ENCODE peak calls at places on chromosomes 11 and 22, in nine cellular contexts. Y is adipocyte, R is SJSA1, F is pancreas, B is psoas muscle, K is A673, C is endothelial cell of umbilical vein, L is BE2C, V is suprapubic skin. X is an unnamed sample. For H3K4me1, the result is how much of the 10 kb centered on the place peaks cover.

GRCh38 chr11:121634889-121635288 is 182.1 kb upstream of the SORL1-AS1 start:
- DNase-seq in L (no peak), Y (peak), V (no peak), K (peak), R (no peak), C (no peak), F (no peak), B (no peak), X (no peak)

GRCh38 chr11:76623171-76623883 is 47.2 kb downstream of the LRRC32 start:
- DNase-seq in K (no peak), F (no peak), L (no peak), B (no peak), R (peak), C (peak), V (no peak), Y (peak), X (no peak)

GRCh38 chr11:121615506-121615905 is 162.7 kb upstream of the SORL1-AS1 start:
- DNase-seq in R (no peak), F (no peak), Y (peak), K (no peak), V (no peak), L (no peak), C (no peak), B (no peak), X (no peak)

GRCh38 chr11:118899296-118899688 is 15.6 kb downstream of the CXCR5 start:
- DNase-seq in C (no peak), K (no peak), F (no peak), V (no peak), B (no peak), Y (no peak), R (no peak), L (peak), X (no peak)

GRCh38 chr11:109998921-109999320 is 94.3 kb upstream of the ZC3H12C start:
- DNase-seq in L (no peak), V (no peak), F (no peak), K (peak), Y (no peak), B (no peak), R (no peak), C (no peak), X (no peak)

GRCh38 chr11:13595166-13595565 is 73.3 kb upstream of the FAR1 start:
- DNase-seq in B (no peak), L (no peak), Y (peak), R (no peak), F (no peak), C (no peak), V (no peak), K (no peak), X (no peak)

GRCh38 chr11:104609766-104610165 is 288.5 kb downstream of the CASP12 start:
- DNase-seq in V (no peak), K (peak), R (no peak), L (no peak), Y (no peak), C (no peak), F (no peak), B (no peak), X (no peak)

GRCh38 chr22:45629469-45630089 is 42.1 kb upstream of the ATXN10 start:
- DNase-seq in F (peak), Y (no peak), C (no peak), K (no peak), R (no peak), V (no peak), L (peak), B (no peak), X (peak)

GRCh38 chr22:23525510-23525909 is 54.6 kb downstream of the IGLL1 start:
- DNase-seq in L (no peak), K (no peak), R (no peak), C (no peak), Y (no peak), F (peak), V (no peak), B (no peak), X (no peak)

GRCh38 chr11:83464181-83464580 is 178.0 kb upstream of the CCDC90B start:
- DNase-seq in L (no peak), Y (no peak), F (no peak), C (no peak), K (peak), B (no peak), R (no peak), V (no peak), X (peak)

DNA sequence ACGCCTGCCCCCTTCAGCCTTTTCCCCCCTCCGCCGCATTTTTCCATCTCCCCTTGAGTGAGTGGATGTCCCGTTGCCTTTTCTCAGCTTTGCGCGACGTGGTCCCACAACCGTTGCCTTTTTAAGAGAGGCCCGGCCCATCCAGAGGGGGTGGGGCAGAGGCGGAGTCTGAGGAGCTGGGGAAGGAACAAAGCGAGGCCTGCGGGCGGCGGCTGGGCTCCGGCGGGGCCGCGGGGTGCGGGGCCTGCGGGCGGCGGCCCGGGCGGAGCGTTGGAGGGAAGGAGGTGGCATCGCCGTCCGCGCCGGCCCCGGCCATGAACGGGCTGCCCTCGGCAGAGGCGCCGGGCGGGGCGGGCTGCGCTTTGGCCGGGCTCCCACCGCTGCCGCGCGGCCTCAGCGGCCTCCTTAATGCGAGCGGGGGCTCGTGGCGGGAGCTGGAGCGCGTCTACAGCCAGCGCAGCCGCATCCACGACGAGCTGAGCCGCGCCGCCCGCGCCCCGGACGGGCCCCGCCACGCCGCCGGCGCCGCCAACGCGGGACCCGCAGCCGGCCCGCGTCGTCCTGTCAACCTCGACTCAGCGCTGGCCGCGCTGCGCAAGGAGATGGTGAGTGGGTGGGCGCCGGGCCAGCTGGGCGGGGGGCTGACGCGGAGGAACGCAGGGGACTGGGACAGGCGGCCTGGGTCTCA is at the start of gene FAM89B:
- DNase-seq in Y (peak), F (peak), K (peak), V (peak), L (peak), B (peak), C (peak), R (peak), X (peak)
- H3K4me1 ChIP-seq in Y (half or more), F (under half), K (under half), V (half or more), L (under half), B (half or more), C (half or more), R (half or more), X (under half)

GRCh38 chr11:862028-862703 is 19.5 kb downstream of the TSPAN4 start:
- DNase-seq in R (no peak), V (no peak), B (no peak), K (no peak), F (no peak), Y (peak), L (peak), C (no peak), X (peak)
- H3K4me1 ChIP-seq in R (under half), V (under half), B (under half), K (under half), F (under half), Y (under half), L (under half), C (under half), X (under half)

GRCh38 chr22:31950226-31950625 is 5.9 kb downstream of the YWHAH start:
- DNase-seq in C (no peak), V (no peak), L (no peak), F (no peak), R (no peak), Y (peak), B (no peak), K (no peak), X (no peak)

GRCh38 chr22:31952459-31952858 is 8.1 kb downstream of the YWHAH start:
- DNase-seq in B (no peak), V (no peak), C (peak), K (no peak), F (no peak), Y (peak), L (no peak), R (peak), X (no peak)

GRCh38 chr22:31953251-31953650 is 8.9 kb downstream of the YWHAH start:
- DNase-seq in V (no peak), F (no peak), Y (no peak), K (no peak), L (no peak), C (no peak), B (no peak), R (no peak), X (no peak)

GRCh38 chr22:31951201-31952093 is 7.1 kb downstream of the YWHAH start:
- DNase-seq in C (no peak), F (no peak), B (no peak), Y (no peak), K (no peak), R (no peak), V (no peak), L (no peak), X (no peak)

DNA sequence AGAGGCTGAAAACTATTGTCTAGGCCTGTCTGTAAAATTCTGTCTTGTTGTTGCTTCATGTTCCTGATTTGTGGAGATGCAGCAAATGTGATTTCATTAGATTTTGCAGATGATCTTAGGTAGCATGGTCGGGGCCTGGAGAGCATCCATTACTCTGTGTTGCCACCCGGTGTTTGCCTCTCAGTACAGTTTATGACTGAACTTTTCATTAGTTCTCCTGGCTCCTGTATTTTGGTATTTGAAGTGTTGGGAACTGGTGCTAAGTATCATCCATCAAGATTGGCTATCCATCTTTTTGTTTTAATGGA is 7.7 kb downstream of the YWHAH start:
- DNase-seq in L (no peak), C (peak), F (no peak), B (no peak), Y (no peak), K (no peak), V (no peak), R (peak), X (no peak)
- H3K4me1 ChIP-seq in L (under half), C (under half), F (under half), B (half or more), Y (half or more), K (under half), V (half or more), R (under half), X (under half)

GRCh38 chr11:117505285-117505970 is 177.8 kb downstream of the CEP164 start:
- DNase-seq in V (no peak), F (no peak), Y (no peak), R (no peak), K (no peak), L (no peak), B (no peak), C (no peak), X (no peak)

GRCh38 chr11:117506856-117507425 is 179.3 kb downstream of the CEP164 start:
- DNase-seq in C (no peak), B (no peak), K (no peak), Y (no peak), R (no peak), V (no peak), L (peak), F (no peak), X (no peak)

GRCh38 chr11:117498791-117499190 is 171.1 kb downstream of the CEP164 start:
- DNase-seq in F (no peak), C (no peak), L (no peak), V (no peak), B (no peak), K (no peak), R (no peak), Y (no peak), X (no peak)

GRCh38 chr11:117501499-117501898 is 173.8 kb downstream of the CEP164 start:
- DNase-seq in L (no peak), C (no peak), V (no peak), Y (no peak), R (no peak), K (no peak), F (no peak), B (no peak), X (no peak)

DNA sequence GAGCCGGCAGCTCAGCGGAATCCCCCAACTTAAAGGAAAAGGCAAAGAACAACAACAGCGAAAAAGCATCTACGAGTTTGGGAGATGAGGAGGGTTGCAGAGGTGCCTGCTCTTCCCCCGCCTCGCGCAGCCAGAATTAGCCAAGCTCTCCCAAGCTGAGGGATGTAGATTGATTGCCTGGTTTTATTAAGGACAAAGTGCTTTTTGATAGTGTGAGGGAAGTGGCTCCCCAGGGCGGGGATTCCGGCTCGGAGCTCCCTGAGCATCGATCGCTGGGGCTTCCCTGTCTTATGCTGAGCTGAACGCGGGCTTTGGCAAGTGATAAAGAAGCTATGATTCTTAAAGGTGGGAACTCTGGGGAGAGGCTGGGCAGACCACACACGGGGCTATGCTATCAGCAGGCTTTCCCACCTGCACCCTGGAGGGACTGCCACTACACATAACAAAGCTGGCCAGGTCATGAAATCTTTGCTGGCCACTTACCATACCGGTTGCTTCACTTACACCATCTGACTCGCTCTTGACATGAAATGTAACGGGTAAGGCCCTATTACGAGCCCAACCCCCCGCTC is 174.7 kb downstream of the CEP164 start:
- DNase-seq in L (no peak), V (no peak), F (no peak), Y (no peak), B (no peak), C (no peak), R (no peak), K (no peak), X (no peak)
- H3K4me1 ChIP-seq in L (under half), V (under half), F (under half), Y (under half), B (under half), C (under half), R (under half), K (under half), X (under half)

GRCh38 chr11:113178671-113179070 is 135.7 kb upstream of the TTC12 start:
- DNase-seq in B (no peak), V (no peak), F (no peak), R (no peak), Y (no peak), C (no peak), L (no peak), K (no peak), X (no peak)
- H3K4me1 ChIP-seq in B (under half), V (under half), F (under half), R (under half), Y (under half), C (under half), L (under half), K (under half), X (under half)

GRCh38 chr11:62544521-62545436 is 1.8 kb downstream of the AHNAK start:
- DNase-seq in R (peak), F (no peak), L (no peak), Y (peak), K (peak), V (peak), B (peak), C (peak), X (no peak)

GRCh38 chr11:62542750-62543567 is 3.6 kb downstream of the AHNAK start:
- DNase-seq in R (peak), F (peak), C (peak), Y (peak), L (peak), K (peak), V (peak), B (peak), X (peak)

GRCh38 chr11:62542111-62542745 is 4.4 kb downstream of the AHNAK start:
- DNase-seq in F (no peak), B (no peak), V (no peak), C (no peak), L (no peak), K (no peak), Y (no peak), R (no peak), X (no peak)

GRCh38 chr11:62545437-62546243 is 966 bp downstream of the AHNAK start:
- DNase-seq in Y (peak), F (peak), C (peak), L (peak), B (peak), V (peak), K (peak), R (peak), X (peak)

GRCh38 chr11:62543680-62544444 is 2.7 kb downstream of the AHNAK start:
- DNase-seq in K (no peak), F (no peak), R (no peak), V (peak), L (no peak), B (peak), Y (peak), C (no peak), X (no peak)
- H3K4me1 ChIP-seq in K (half or more), F (under half), R (half or more), V (half or more), L (under half), B (half or more), Y (under half), C (half or more), X (under half)

GRCh38 chr22:50299724-50300619 is 7.5 kb downstream of the PLXNB2 start:
- DNase-seq in V (no peak), Y (no peak), L (no peak), K (no peak), R (no peak), C (no peak), B (no peak), F (no peak), X (no peak)

GRCh38 chr22:50298266-50298637 is 9.2 kb downstream of the PLXNB2 start:
- DNase-seq in Y (no peak), R (no peak), K (no peak), F (no peak), L (no peak), B (no peak), V (no peak), C (no peak), X (no peak)

GRCh38 chr22:50298937-50299656 is 8.3 kb downstream of the PLXNB2 start:
- DNase-seq in C (no peak), Y (no peak), V (no peak), F (no peak), L (peak), R (no peak), B (no peak), K (peak), X (no peak)

GRCh38 chr22:50296658-50297490 is 10.6 kb downstream of the PLXNB2 start:
- DNase-seq in C (no peak), R (no peak), B (no peak), L (no peak), V (no peak), Y (no peak), K (no peak), F (no peak), X (no peak)

GRCh38 chr22:50297510-50298265 is 9.8 kb downstream of the PLXNB2 start:
- DNase-seq in Y (no peak), F (no peak), K (no peak), R (no peak), C (no peak), V (no peak), B (no peak), L (no peak), X (no peak)
- H3K4me1 ChIP-seq in Y (under half), F (under half), K (half or more), R (under half), C (under half), V (half or more), B (under half), L (half or more), X (under half)

X was measured in SJCRH30.